ENCODE peak calls at places on chromosomes 16 and 17, in seven cellular contexts. W is OCI-LY7, E is astrocyte, R is A549, S is neuronal stem cell, Q is MM.1S, J is IMR-90. C is an unnamed sample.

GRCh38 chr17:70084476-70084875 is 9.5 kb downstream of the KCNJ16 start:
- DNase-seq in W (no peak), E (no peak), R (no peak), S (no peak), Q (no peak), J (peak), C (peak)

GRCh38 chr16:22402191-22402590 is 27.8 kb upstream of the CDR2 start:
- DNase-seq in W (no peak), E (peak), R (no peak), S (no peak), Q (no peak), J (peak), C (no peak)

GRCh38 chr17:74840989-74841666 is 18.6 kb downstream of the GRIN2C start:
- DNase-seq in W (peak), E (no peak), R (no peak), S (no peak), Q (no peak), J (peak), C (peak)

GRCh38 chr17:73256220-73256619 is 5.5 kb downstream of the CPSF4L start:
- DNase-seq in W (no peak), E (no peak), R (no peak), S (no peak), Q (no peak), J (no peak), C (no peak)

GRCh38 chr17:35191001-35191695 is 3.0 kb downstream of the SLC35G3 start:
- DNase-seq in W (no peak), E (no peak), R (no peak), S (no peak), Q (no peak), J (no peak), C (no peak)

GRCh38 chr16:15052747-15053476 is 3.0 kb downstream of the NTAN1 start:
- DNase-seq in W (no peak), E (no peak), R (no peak), S (no peak), Q (no peak), J (no peak), C (peak)

GRCh38 chr16:17357302-17358062 is 113.3 kb downstream of the XYLT1 start:
- DNase-seq in W (no peak), E (no peak), R (no peak), S (no peak), Q (no peak), J (no peak), C (no peak)

GRCh38 chr16:66263973-66264310 is 102.5 kb upstream of the CDH5 start:
- DNase-seq in W (no peak), E (no peak), R (no peak), S (no peak), Q (no peak), J (no peak), C (no peak)

GRCh38 chr16:86923656-86924055 is 345.3 kb downstream of the FOXL1 start:
- DNase-seq in W (no peak), E (no peak), R (no peak), S (no peak), Q (no peak), J (no peak), C (peak)

GRCh38 chr16:89155184-89155679 is 16.3 kb upstream of the CDH15 start:
- DNase-seq in W (no peak), E (peak), R (no peak), S (no peak), Q (no peak), J (peak), C (peak)

GRCh38 chr17:16301963-16302855 is 51.1 kb downstream of the CENPV start:
- DNase-seq in W (no peak), E (no peak), R (no peak), S (no peak), Q (no peak), J (peak), C (peak)

GRCh38 chr16:23944381-23944780 is 108.6 kb downstream of the PRKCB start:
- DNase-seq in W (no peak), E (no peak), R (no peak), S (no peak), Q (no peak), J (no peak), C (no peak)

GRCh38 chr17:46943218-46943510 is 20.2 kb downstream of the GOSR2 start:
- DNase-seq in W (no peak), E (no peak), R (no peak), S (no peak), Q (no peak), J (no peak), C (no peak)

GRCh38 chr17:59423137-59423703 is 91.8 kb downstream of the YPEL2 start:
- DNase-seq in W (no peak), E (peak), R (peak), S (no peak), Q (no peak), J (peak), C (peak)

GRCh38 chr17:42774066-42774750 is 959 bp downstream of the VPS25 start:
- DNase-seq in W (no peak), E (peak), R (no peak), S (no peak), Q (no peak), J (peak), C (peak)

GRCh38 chr17:9403207-9403606 is 172.4 kb downstream of the STX8 start:
- DNase-seq in W (no peak), E (no peak), R (no peak), S (no peak), Q (no peak), J (no peak), C (no peak)
- H3K4me2 ChIP-seq in W (no peak), E (no peak), R (no peak), S (no peak), Q (no peak), J (no peak), C (no peak)

GRCh38 chr16:67723151-67723915 is 4.2 kb upstream of the GFOD2 start:
- DNase-seq in W (no peak), E (peak), R (no peak), S (no peak), Q (no peak), J (peak), C (peak)
- H3K4me2 ChIP-seq in W (no peak), E (peak), R (no peak), S (no peak), Q (no peak), J (no peak), C (no peak)

GRCh38 chr16:26214694-26215093 is 522.9 kb downstream of the HS3ST4 start:
- DNase-seq in W (no peak), E (no peak), R (no peak), S (no peak), Q (no peak), J (no peak), C (no peak)
- H3K4me2 ChIP-seq in W (no peak), E (no peak), R (no peak), S (no peak), Q (peak), J (no peak), C (no peak)

DNA sequence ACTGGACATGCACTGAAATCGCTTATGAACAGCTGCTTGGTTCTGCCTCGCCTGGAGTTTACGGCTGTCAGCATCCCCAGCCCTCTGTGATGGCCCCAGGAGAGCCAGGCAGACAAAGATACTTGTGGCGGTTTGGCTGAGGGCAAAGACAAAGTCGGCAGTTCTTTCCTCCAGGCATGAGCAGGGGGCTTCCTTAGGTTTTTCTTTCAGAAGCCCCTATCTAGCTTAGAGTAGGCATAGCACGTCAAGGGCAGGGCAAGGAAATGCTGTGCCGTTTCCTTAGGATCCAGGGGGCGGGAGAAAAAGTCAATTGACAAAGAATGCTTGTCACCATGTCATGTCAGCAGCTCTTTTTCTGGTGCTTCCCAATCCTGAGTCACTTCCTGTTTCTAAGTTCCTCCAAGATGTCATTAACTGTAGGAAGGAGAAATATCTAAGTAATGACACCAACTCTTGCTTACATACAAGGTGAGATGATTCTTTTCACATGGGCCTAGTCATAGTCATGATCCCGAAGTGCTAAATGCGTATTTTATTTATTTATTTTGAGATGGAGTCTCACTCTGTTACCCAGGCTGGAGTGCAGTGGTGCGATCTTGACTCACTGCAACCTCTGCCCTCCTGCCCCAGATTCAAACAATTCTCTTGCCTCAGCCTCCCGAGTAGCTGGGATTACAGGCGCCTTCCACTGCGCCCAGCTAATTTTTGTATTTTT is 35.2 kb downstream of the GJC1 start:
- DNase-seq in W (no peak), E (peak), R (peak), S (no peak), Q (no peak), J (peak), C (peak)
- H3K4me2 ChIP-seq in W (no peak), E (peak), R (peak), S (no peak), Q (no peak), J (peak), C (peak)

GRCh38 chr17:6353161-6353560 is 81.8 kb downstream of the AIPL1 start:
- DNase-seq in W (no peak), E (no peak), R (no peak), S (no peak), Q (no peak), J (no peak), C (no peak)

GRCh38 chr17:6346986-6347385 is 87.9 kb downstream of the AIPL1 start:
- DNase-seq in W (no peak), E (no peak), R (no peak), S (no peak), Q (no peak), J (no peak), C (no peak)

GRCh38 chr17:6352016-6352415 is 82.9 kb downstream of the AIPL1 start:
- DNase-seq in W (no peak), E (no peak), R (no peak), S (no peak), Q (no peak), J (no peak), C (no peak)

GRCh38 chr17:6347776-6348175 is 87.1 kb downstream of the AIPL1 start:
- DNase-seq in W (no peak), E (no peak), R (no peak), S (no peak), Q (no peak), J (no peak), C (no peak)

GRCh38 chr17:6350806-6351205 is 84.1 kb downstream of the AIPL1 start:
- DNase-seq in W (no peak), E (no peak), R (no peak), S (no peak), Q (no peak), J (no peak), C (no peak)
- H3K4me2 ChIP-seq in W (no peak), E (no peak), R (no peak), S (no peak), Q (no peak), J (no peak), C (no peak)

GRCh38 chr17:17603178-17603894 is 11.8 kb upstream of the PEMT start:
- DNase-seq in W (peak), E (no peak), R (no peak), S (no peak), Q (no peak), J (no peak), C (no peak)
- H3K4me2 ChIP-seq in W (peak), E (no peak), R (no peak), S (no peak), Q (no peak), J (no peak), C (no peak)

C was measured in osteoblast.